ENCODE peak calls at places on chromosomes 7 and 10, in five cellular contexts. One of them, this sample, is unnamed.

GRCh38 chr7:37765872-37766525 is 82.4 kb upstream of the NME8 start:
- DNase-seq in Calu3: no peak
- DNase-seq in MCF 10A: no peak
- DNase-seq in PC-9: no peak
- DNase-seq in AG09309: no peak
- DNase-seq in this sample: peak; percentile 63

GRCh38 chr10:11018426-11018818 is 750 bp downstream of the CELF2 start:
- DNase-seq in Calu3: no peak
- DNase-seq in MCF 10A: no peak
- DNase-seq in PC-9: no peak
- DNase-seq in AG09309: no peak
- DNase-seq in this sample: no peak

GRCh38 chr7:100033526-100033925 is 16.0 kb upstream of the ZSCAN21 start:
- DNase-seq in Calu3: no peak
- DNase-seq in MCF 10A: no peak
- DNase-seq in PC-9: no peak
- DNase-seq in AG09309: no peak
- DNase-seq in this sample: no peak

GRCh38 chr7:85456254-85456653 is 269.4 kb upstream of the SEMA3D start:
- DNase-seq in Calu3: no peak
- DNase-seq in MCF 10A: no peak
- DNase-seq in PC-9: no peak
- DNase-seq in AG09309: no peak
- DNase-seq in this sample: no peak

GRCh38 chr7:23712368-23713284 is 2.6 kb downstream of the STK31 start:
- DNase-seq in Calu3: no peak
- DNase-seq in MCF 10A: peak; percentile 69
- DNase-seq in PC-9: peak; percentile 71
- DNase-seq in AG09309: peak; percentile 23
- DNase-seq in this sample: peak; percentile 77

GRCh38 chr10:20811131-20811530 is 86.0 kb downstream of the NEBL start:
- DNase-seq in Calu3: no peak
- DNase-seq in MCF 10A: no peak
- DNase-seq in PC-9: no peak
- DNase-seq in AG09309: no peak
- DNase-seq in this sample: no peak

GRCh38 chr10:43136995-43137700 is 1.1 kb upstream of the CSGALNACT2 start:
- DNase-seq in Calu3: no peak
- DNase-seq in MCF 10A: peak; percentile 22
- DNase-seq in PC-9: no peak
- DNase-seq in AG09309: no peak
- DNase-seq in this sample: no peak

GRCh38 chr7:84085147-84085546 is 109.4 kb downstream of the SEMA3A start:
- DNase-seq in Calu3: no peak
- DNase-seq in MCF 10A: peak; percentile 24
- DNase-seq in PC-9: no peak
- DNase-seq in AG09309: no peak
- DNase-seq in this sample: no peak

GRCh38 chr10:3935141-3935540 is 150.1 kb upstream of the KLF6 start:
- DNase-seq in Calu3: no peak
- DNase-seq in MCF 10A: no peak
- DNase-seq in PC-9: no peak
- DNase-seq in AG09309: peak; percentile 57
- DNase-seq in this sample: peak; percentile 92

GRCh38 chr10:49768731-49769130 is 6.6 kb upstream of the OGDHL start:
- DNase-seq in Calu3: no peak
- DNase-seq in MCF 10A: no peak
- DNase-seq in PC-9: no peak
- DNase-seq in AG09309: no peak
- DNase-seq in this sample: no peak

GRCh38 chr7:91310829-91311460 is 46.7 kb downstream of the FZD1 start:
- DNase-seq in Calu3: no peak
- DNase-seq in MCF 10A: peak; percentile 56
- DNase-seq in PC-9: no peak
- DNase-seq in AG09309: peak; percentile 53
- DNase-seq in this sample: no peak

GRCh38 chr7:147474862-147475261 is 1115.7 kb upstream of the C7orf33 start:
- DNase-seq in Calu3: no peak
- DNase-seq in MCF 10A: no peak
- DNase-seq in PC-9: no peak
- DNase-seq in AG09309: no peak
- DNase-seq in this sample: no peak

GRCh38 chr10:79190740-79191261 is 122.0 kb downstream of the ZMIZ1 start:
- DNase-seq in Calu3: no peak
- DNase-seq in MCF 10A: no peak
- DNase-seq in PC-9: no peak
- DNase-seq in AG09309: no peak
- DNase-seq in this sample: no peak

GRCh38 chr7:133510326-133511055 is 257.6 kb downstream of the EXOC4 start:
- DNase-seq in Calu3: no peak
- DNase-seq in MCF 10A: peak; percentile 69
- DNase-seq in PC-9: no peak
- DNase-seq in AG09309: no peak
- DNase-seq in this sample: no peak

GRCh38 chr10:128296608-128297007 is 170.4 kb upstream of the MKI67 start:
- DNase-seq in Calu3: no peak
- DNase-seq in MCF 10A: no peak
- DNase-seq in PC-9: no peak
- DNase-seq in AG09309: no peak
- DNase-seq in this sample: no peak

GRCh38 chr10:12483996-12484944 is 134.9 kb downstream of the CAMK1D start:
- DNase-seq in Calu3: no peak
- DNase-seq in MCF 10A: no peak
- DNase-seq in PC-9: no peak
- DNase-seq in AG09309: no peak
- DNase-seq in this sample: no peak

GRCh38 chr7:128103498-128104108 is 72.4 kb upstream of the LRRC4 start:
- DNase-seq in Calu3: no peak
- DNase-seq in MCF 10A: no peak
- DNase-seq in PC-9: no peak
- DNase-seq in AG09309: no peak
- DNase-seq in this sample: peak; percentile 70

GRCh38 chr7:3013975-3014792 is 29.5 kb downstream of the CARD11 start:
- DNase-seq in Calu3: no peak
- DNase-seq in MCF 10A: no peak
- DNase-seq in PC-9: no peak
- DNase-seq in AG09309: no peak
- DNase-seq in this sample: no peak

GRCh38 chr10:122571892-122572291 is 11.3 kb downstream of the DMBT1 start:
- DNase-seq in Calu3: no peak
- DNase-seq in MCF 10A: no peak
- DNase-seq in PC-9: no peak
- DNase-seq in AG09309: no peak
- DNase-seq in this sample: no peak

GRCh38 chr7:27247000-27247399 is 4.4 kb downstream of the EVX1 start:
- DNase-seq in Calu3: no peak
- DNase-seq in MCF 10A: no peak
- DNase-seq in PC-9: no peak
- DNase-seq in AG09309: no peak
- DNase-seq in this sample: no peak

GRCh38 chr10:42942279-42942932 is 134.5 kb upstream of the RET start:
- DNase-seq in Calu3: no peak
- DNase-seq in MCF 10A: no peak
- DNase-seq in PC-9: no peak
- DNase-seq in AG09309: no peak
- DNase-seq in this sample: no peak

DNA sequence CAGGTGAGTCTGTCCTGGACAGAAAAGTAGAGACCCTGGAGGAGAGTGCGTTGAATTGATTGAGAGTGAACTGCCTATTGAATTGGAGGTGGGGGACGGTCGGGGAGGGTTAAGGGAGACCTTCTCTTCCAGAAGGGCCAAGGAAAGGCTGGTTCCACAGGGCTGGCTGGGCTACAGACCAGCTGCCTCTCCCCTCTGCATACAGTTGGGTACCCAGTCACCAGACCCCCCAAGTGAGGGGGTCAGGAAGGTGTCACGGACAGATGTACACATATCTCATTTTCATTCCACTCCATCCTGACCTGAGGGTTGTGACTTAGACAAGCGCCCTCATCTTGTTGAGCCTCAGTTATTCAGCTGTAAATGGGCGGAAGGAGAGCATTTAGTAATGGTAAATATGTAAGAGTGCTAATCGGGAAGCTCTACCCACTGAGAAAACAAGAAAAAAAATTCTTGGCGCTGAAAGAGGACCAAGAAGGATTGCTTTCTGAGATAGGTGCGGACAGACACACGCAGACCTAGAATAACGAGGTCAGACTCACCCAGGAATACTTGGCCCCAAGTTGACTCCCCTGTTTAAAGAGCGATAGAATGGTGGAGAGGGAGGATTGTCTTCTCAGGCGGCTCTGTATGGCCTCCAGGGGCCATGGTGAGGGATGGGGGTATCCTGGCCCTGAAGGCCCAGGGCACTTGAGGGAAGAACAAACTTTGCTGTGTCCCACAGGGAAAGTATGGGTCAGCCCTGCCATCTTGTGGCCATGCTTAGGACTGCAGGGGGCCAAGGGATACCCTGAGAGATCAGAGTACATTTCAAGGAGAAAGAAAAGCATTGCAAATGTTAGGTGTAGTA is 7.2 kb upstream of the MBL2 start:
- DNase-seq in Calu3: peak; percentile 87
- DNase-seq in MCF 10A: peak; percentile 70
- DNase-seq in PC-9: no peak
- DNase-seq in AG09309: no peak
- DNase-seq in this sample: peak; percentile 82
- TF ChIP-seq CTCF in Calu3: peak; percentile 86
- TF ChIP-seq CTCF in MCF 10A: peak; percentile 95
- TF ChIP-seq CTCF in PC-9: peak; percentile 99
- TF ChIP-seq CTCF in AG09309: peak; percentile 96
- TF ChIP-seq CTCF in this sample: peak; percentile 71

DNA sequence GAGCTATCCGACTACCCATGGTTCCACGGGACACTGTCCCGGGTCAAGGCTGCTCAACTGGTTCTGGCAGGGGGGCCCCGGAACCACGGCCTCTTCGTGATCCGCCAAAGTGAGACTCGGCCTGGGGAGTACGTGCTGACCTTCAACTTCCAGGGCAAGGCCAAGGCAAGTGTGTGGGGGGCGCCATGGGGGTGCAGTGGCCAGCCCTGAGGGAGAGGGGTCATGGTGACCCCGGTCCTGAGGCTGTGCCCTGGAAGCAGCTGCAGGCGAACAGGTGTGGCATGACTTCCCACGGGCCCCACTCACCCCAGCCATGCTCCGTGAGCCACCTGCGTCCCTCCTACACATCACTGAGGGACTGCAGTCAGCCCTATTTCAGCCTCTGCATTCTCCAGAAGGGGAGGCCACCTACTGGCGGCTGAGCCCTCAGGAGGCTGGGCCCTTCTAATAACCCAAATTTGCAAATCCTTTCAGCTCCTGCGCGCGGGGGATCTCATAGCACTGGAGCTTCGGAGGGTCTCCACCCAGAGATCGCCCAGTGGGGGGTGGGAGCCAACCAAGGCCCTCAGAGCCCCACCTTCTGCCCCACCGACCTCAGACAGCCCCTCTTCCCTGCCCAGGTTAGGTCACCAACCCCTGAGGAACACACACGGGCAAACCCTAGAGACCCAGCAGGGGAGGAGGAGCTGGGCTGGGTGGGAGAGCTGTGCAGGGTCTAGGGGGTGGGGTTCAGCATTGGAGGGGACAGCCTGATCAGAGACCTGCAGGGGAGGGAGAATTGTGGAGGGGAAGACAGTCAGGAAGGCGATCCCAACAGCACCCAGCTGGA is 30.8 kb downstream of the SH2B2 start:
- DNase-seq in Calu3: no peak
- DNase-seq in MCF 10A: no peak
- DNase-seq in PC-9: no peak
- DNase-seq in AG09309: no peak
- DNase-seq in this sample: no peak
- TF ChIP-seq CTCF in Calu3: no peak
- TF ChIP-seq CTCF in MCF 10A: no peak
- TF ChIP-seq CTCF in PC-9: no peak
- TF ChIP-seq CTCF in AG09309: no peak
- TF ChIP-seq CTCF in this sample: no peak

GRCh38 chr10:34247560-34247959 is 567.5 kb downstream of the PARD3 start:
- DNase-seq in Calu3: no peak
- DNase-seq in MCF 10A: no peak
- DNase-seq in PC-9: no peak
- DNase-seq in AG09309: no peak
- DNase-seq in this sample: no peak

GRCh38 chr10:34252111-34252510 is 563.0 kb downstream of the PARD3 start:
- DNase-seq in Calu3: peak; percentile 10
- DNase-seq in MCF 10A: peak; percentile 20
- DNase-seq in PC-9: no peak
- DNase-seq in AG09309: no peak
- DNase-seq in this sample: no peak

GRCh38 chr10:34251177-34251576 is 563.9 kb downstream of the PARD3 start:
- DNase-seq in Calu3: no peak
- DNase-seq in MCF 10A: no peak
- DNase-seq in PC-9: no peak
- DNase-seq in AG09309: no peak
- DNase-seq in this sample: no peak

GRCh38 chr10:34250722-34251121 is 564.4 kb downstream of the PARD3 start:
- DNase-seq in Calu3: no peak
- DNase-seq in MCF 10A: no peak
- DNase-seq in PC-9: no peak
- DNase-seq in AG09309: no peak
- DNase-seq in this sample: no peak

DNA sequence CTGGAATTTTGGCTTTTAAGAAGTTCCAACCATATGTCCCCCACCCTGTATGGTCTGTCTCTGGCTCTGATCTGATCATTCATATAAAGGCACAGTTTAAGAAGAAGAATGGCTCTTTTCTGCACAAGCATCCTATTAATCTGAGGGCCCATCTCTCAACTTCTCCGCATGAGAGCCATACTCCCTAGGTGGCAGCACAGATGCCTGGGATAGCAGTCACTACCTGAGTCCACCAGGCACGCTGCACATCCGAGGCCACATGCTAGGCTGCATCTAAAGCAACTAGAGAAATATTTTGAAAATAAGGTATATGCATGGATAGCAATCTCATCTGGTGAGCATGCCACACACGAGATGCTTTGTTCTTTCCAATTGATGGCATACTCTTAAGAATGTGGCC is 565.5 kb downstream of the PARD3 start:
- DNase-seq in Calu3: no peak
- DNase-seq in MCF 10A: peak; percentile 26
- DNase-seq in PC-9: no peak
- DNase-seq in AG09309: no peak
- DNase-seq in this sample: peak; percentile 10
- TF ChIP-seq CTCF in Calu3: no peak
- TF ChIP-seq CTCF in MCF 10A: no peak
- TF ChIP-seq CTCF in PC-9: no peak
- TF ChIP-seq CTCF in AG09309: no peak
- TF ChIP-seq CTCF in this sample: no peak

DNA sequence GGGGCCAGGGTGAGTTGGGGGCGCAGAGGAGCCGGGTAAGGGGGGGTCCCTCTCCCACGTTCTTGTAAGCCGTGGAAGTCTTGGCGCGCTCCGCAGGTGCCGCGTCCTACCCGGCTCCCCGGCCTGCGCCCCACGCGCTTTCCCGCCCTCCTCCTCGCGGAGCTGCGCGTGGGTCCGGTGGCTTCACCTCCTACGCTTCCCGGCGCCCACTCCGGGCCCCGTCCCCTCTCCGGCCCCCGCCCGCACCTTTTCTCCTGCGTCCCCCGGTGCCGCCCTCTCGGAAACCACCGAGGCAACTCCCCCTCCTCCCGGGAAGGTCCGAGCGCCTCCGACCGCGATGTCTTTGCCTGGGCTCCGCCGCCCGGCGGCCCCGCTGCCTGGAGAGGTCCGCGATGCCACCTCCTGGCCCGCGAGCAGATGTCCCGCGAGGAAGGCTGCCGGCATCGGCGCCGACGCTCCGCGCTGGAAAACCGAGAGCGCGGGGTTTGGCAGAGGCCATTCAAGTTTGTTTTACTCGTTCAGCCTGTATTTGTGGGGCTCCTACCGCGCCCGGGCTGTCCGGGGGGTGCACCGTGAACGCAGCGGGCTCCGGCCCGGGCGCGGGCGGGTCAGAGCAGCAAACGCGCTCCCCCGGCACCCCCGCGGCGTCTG is 2.4 kb upstream of the NKX6-2 start:
- DNase-seq in Calu3: no peak
- DNase-seq in MCF 10A: no peak
- DNase-seq in PC-9: no peak
- DNase-seq in AG09309: no peak
- DNase-seq in this sample: peak; percentile 78
- TF ChIP-seq CTCF in Calu3: no peak
- TF ChIP-seq CTCF in MCF 10A: no peak
- TF ChIP-seq CTCF in PC-9: no peak
- TF ChIP-seq CTCF in AG09309: peak; percentile 6
- TF ChIP-seq CTCF in this sample: no peak